ENCODE peak calls at places on chromosomes 3 and 15, in eight cellular contexts. C is naive thymus-derived CD4-positive, alpha-beta T cell; G is GM13977; L is non-pigmented ciliary epithelial cell; X is keratinocyte; Q is mucosa of gallbladder; V is WTC11; S is IMR-90. W is an unnamed sample.

GRCh38 chr3:180421221-180421620 is 180.7 kb upstream of the TTC14 start:
- DNase-seq in V (no peak), S (peak), Q (no peak), C (no peak), G (no peak), X (no peak), L (no peak), W (no peak)

GRCh38 chr15:60835974-60836373 is 357.0 kb upstream of the ICE2 start:
- DNase-seq in Q (no peak), G (no peak), X (no peak), L (no peak), S (peak), C (no peak), V (no peak), W (no peak)

GRCh38 chr15:39364721-39365120 is 216.2 kb upstream of the THBS1 start:
- DNase-seq in X (no peak), S (no peak), Q (no peak), C (no peak), G (no peak), V (no peak), L (no peak), W (no peak)

GRCh38 chr15:35751421-35752133 is 205.6 kb upstream of the DPH6 start:
- DNase-seq in L (peak), C (peak), S (peak), V (peak), G (peak), X (no peak), Q (peak), W (peak)

GRCh38 chr3:122978569-122978968 is 49.0 kb downstream of the SEMA5B start:
- DNase-seq in Q (no peak), C (no peak), L (no peak), X (no peak), S (no peak), G (no peak), V (no peak), W (no peak)

GRCh38 chr3:24393316-24393715 is 101.3 kb downstream of the THRB start:
- DNase-seq in Q (no peak), X (no peak), S (no peak), C (no peak), L (no peak), G (no peak), V (no peak), W (no peak)

GRCh38 chr3:39521456-39521855 is 54.0 kb downstream of the MOBP start:
- DNase-seq in L (no peak), C (no peak), Q (no peak), S (no peak), X (no peak), G (no peak), V (no peak), W (no peak)

GRCh38 chr3:177830411-177830849 is 633.1 kb upstream of the TBL1XR1 start:
- DNase-seq in X (no peak), V (no peak), Q (no peak), C (no peak), G (no peak), S (peak), L (peak), W (no peak)

GRCh38 chr3:49020335-49021212 is 1.3 kb upstream of the NDUFAF3 start:
- DNase-seq in Q (peak), C (no peak), S (no peak), L (no peak), V (peak), G (peak), X (no peak), W (no peak)

GRCh38 chr3:5787863-5788488 is 600.5 kb downstream of the EDEM1 start:
- DNase-seq in V (no peak), S (no peak), C (no peak), G (no peak), L (no peak), Q (peak), X (no peak), W (no peak)

GRCh38 chr3:192899540-192899982 is 18.1 kb downstream of the MB21D2 start:
- DNase-seq in X (no peak), L (no peak), Q (no peak), C (no peak), S (peak), V (no peak), G (no peak), W (no peak)

GRCh38 chr3:104066658-104067057 is 1300.1 kb upstream of the ALCAM start:
- DNase-seq in G (no peak), Q (no peak), S (no peak), L (no peak), V (no peak), C (no peak), X (no peak), W (no peak)

GRCh38 chr3:30353711-30354467 is 252.5 kb upstream of the TGFBR2 start:
- DNase-seq in C (peak), X (no peak), L (no peak), S (no peak), Q (no peak), G (no peak), V (no peak), W (no peak)

GRCh38 chr3:195160257-195160898 is 110.6 kb downstream of the XXYLT1 start:
- DNase-seq in Q (no peak), G (no peak), V (no peak), C (no peak), S (peak), L (no peak), X (no peak), W (no peak)

GRCh38 chr3:139101396-139101795 is 56.7 kb upstream of the PRR23C start:
- DNase-seq in L (no peak), X (no peak), Q (no peak), C (no peak), S (no peak), V (no peak), G (no peak), W (no peak)

GRCh38 chr3:33131328-33132018 is 17.7 kb downstream of the CRTAP start:
- DNase-seq in X (peak), L (no peak), C (peak), G (peak), Q (peak), V (peak), S (peak), W (peak)

GRCh38 chr3:197298858-197299854 is 744 bp upstream of the DLG1 start:
- DNase-seq in S (no peak), C (peak), X (no peak), L (no peak), Q (peak), V (peak), G (peak), W (no peak)

GRCh38 chr15:69456208-69457166 is 3.9 kb downstream of the RPLP1 start:
- DNase-seq in L (no peak), V (no peak), C (no peak), X (no peak), S (no peak), G (no peak), Q (no peak), W (no peak)

GRCh38 chr3:127366383-127366782 is 78.5 kb upstream of the PRR20G start:
- DNase-seq in L (no peak), X (no peak), V (peak), S (no peak), C (no peak), Q (no peak), G (no peak), W (no peak)

GRCh38 chr3:99767341-99767740 is 50.3 kb upstream of the CMSS1 start:
- DNase-seq in V (no peak), Q (no peak), C (no peak), X (no peak), S (no peak), L (no peak), G (no peak), W (no peak)

GRCh38 chr15:34721802-34722795 is 32.7 kb downstream of the GJD2 start:
- DNase-seq in C (no peak), X (no peak), G (no peak), L (no peak), V (peak), Q (peak), S (peak), W (no peak)

GRCh38 chr3:171873561-171873960 is 30.4 kb downstream of the TMEM212 start:
- DNase-seq in V (no peak), X (no peak), S (peak), G (no peak), C (no peak), Q (no peak), L (no peak), W (no peak)

GRCh38 chr15:93989611-93990010 is 241.8 kb upstream of the MCTP2 start:
- DNase-seq in C (no peak), S (no peak), G (no peak), L (no peak), X (no peak), V (no peak), Q (no peak), W (no peak)

GRCh38 chr15:90603893-90604292 is 74.2 kb downstream of the CRTC3 start:
- DNase-seq in X (no peak), Q (no peak), S (no peak), V (no peak), L (no peak), G (no peak), C (peak), W (no peak)

GRCh38 chr3:8845641-8846040 is 76.2 kb upstream of the OXTR start:
- DNase-seq in L (no peak), C (no peak), Q (no peak), G (no peak), X (no peak), S (peak), V (no peak), W (no peak)

GRCh38 chr3:30628931-30629590 is 22.7 kb downstream of the TGFBR2 start:
- DNase-seq in X (no peak), S (no peak), V (no peak), Q (peak), C (no peak), G (no peak), L (no peak), W (no peak)

GRCh38 chr3:24683511-24684384 is 189.1 kb upstream of the THRB start:
- DNase-seq in L (peak), V (no peak), C (no peak), Q (peak), S (peak), X (no peak), G (peak), W (no peak)

GRCh38 chr3:139577899-139578298 is 38.4 kb upstream of the RBP1 start:
- DNase-seq in V (no peak), Q (no peak), L (no peak), G (no peak), S (no peak), X (no peak), C (no peak), W (no peak)

W was measured in NCI-H1930.